ENCODE peak calls at places on chromosomes 7 and 10, in six cellular contexts. Q, M, V, S, A and E are unnamed samples.

GRCh38 chr10:87619705-87620104 is 40.0 kb upstream of the PAPSS2 start:
- DNase-seq in Q (no peak), V (no peak), M (peak; percentile 65), S (no peak), A (no peak), E (peak; percentile 34)

GRCh38 chr10:53548664-53549063 is 776.1 kb upstream of the MBL2 start:
- DNase-seq in S (no peak), A (no peak), Q (no peak), V (no peak), M (no peak), E (no peak)

GRCh38 chr7:84848219-84848973 is 338.5 kb downstream of the SEMA3D start:
- DNase-seq in Q (no peak), S (peak; percentile 4), A (no peak), M (no peak), V (no peak), E (no peak)

GRCh38 chr10:101827919-101828600 is 9.8 kb upstream of the OGA start:
- DNase-seq in M (no peak), S (no peak), Q (no peak), A (no peak), V (no peak), E (no peak)

GRCh38 chr7:107446531-107446930 is 23.3 kb upstream of the GPR22 start:
- DNase-seq in M (peak; percentile 79), A (no peak), Q (no peak), V (no peak), S (peak; percentile 3), E (peak; percentile 47)

GRCh38 chr10:97904026-97904410 is 54.4 kb downstream of the GOLGA7B start:
- DNase-seq in Q (no peak), M (no peak), S (no peak), A (no peak), V (no peak), E (no peak)

GRCh38 chr10:122459586-122460273 is 1.6 kb upstream of the HTRA1 start:
- DNase-seq in M (peak; percentile 58), S (peak; percentile 79), A (no peak), V (no peak), Q (no peak), E (peak; percentile 55)

GRCh38 chr7:28626629-28627262 is 214.4 kb downstream of the CREB5 start:
- DNase-seq in S (peak; percentile 56), A (no peak), V (peak; percentile 48), M (peak; percentile 36), Q (no peak), E (peak; percentile 46)

GRCh38 chr10:79446451-79447020 is 1.1 kb upstream of the ZCCHC24 start:
- DNase-seq in S (peak; percentile 57), M (no peak), V (peak; percentile 94), A (no peak), Q (no peak), E (no peak)

GRCh38 chr7:41007351-41007751 is 695.5 kb downstream of the INHBA start:
- DNase-seq in A (peak; percentile 56), Q (no peak), S (peak; percentile 28), M (no peak), V (no peak), E (peak; percentile 42)

GRCh38 chr7:114663502-114663901 is 248.9 kb downstream of the FOXP2 start:
- DNase-seq in M (peak; percentile 34), S (peak; percentile 57), V (peak; percentile 54), A (no peak), Q (no peak), E (peak; percentile 59)

GRCh38 chr10:76647276-76647675 is 990.3 kb downstream of the KCNMA1 start:
- DNase-seq in A (no peak), S (no peak), Q (no peak), V (no peak), M (no peak), E (no peak)

GRCh38 chr10:74373059-74373458 is 222.0 kb downstream of the ADK start:
- DNase-seq in V (no peak), M (peak; percentile 50), Q (no peak), A (no peak), S (no peak), E (no peak)

GRCh38 chr10:132303361-132304115 is 4.2 kb downstream of the STK32C start:
- DNase-seq in Q (no peak), V (no peak), M (no peak), S (no peak), A (no peak), E (no peak)

GRCh38 chr7:99525713-99526440 is 21.4 kb downstream of the ZKSCAN5 start:
- DNase-seq in Q (no peak), M (no peak), A (no peak), S (peak; percentile 12), V (peak; percentile 28), E (no peak)

GRCh38 chr7:40749877-40750276 is 615.1 kb downstream of the SUGCT start:
- DNase-seq in S (no peak), V (no peak), A (no peak), M (peak; percentile 48), Q (no peak), E (peak; percentile 52)

GRCh38 chr10:120156614-120157274 is 264.2 kb downstream of the SEC23IP start:
- DNase-seq in A (no peak), V (no peak), Q (no peak), S (no peak), M (no peak), E (no peak)

GRCh38 chr10:94174838-94175237 is 181.1 kb downstream of the PLCE1 start:
- DNase-seq in S (no peak), Q (no peak), M (peak; percentile 7), V (no peak), A (no peak), E (no peak)

GRCh38 chr7:157400171-157400860 is 63.5 kb downstream of the DNAJB6 start:
- DNase-seq in V (no peak), Q (no peak), M (no peak), A (no peak), S (no peak), E (no peak)

GRCh38 chr7:8442814-8443304 is 9.4 kb downstream of the NXPH1 start:
- DNase-seq in Q (no peak), M (no peak), S (peak; percentile 28), A (no peak), V (peak; percentile 95), E (peak; percentile 49)

GRCh38 chr7:116169060-116169459 is 41.3 kb upstream of the TES start:
- DNase-seq in V (no peak), M (peak; percentile 76), Q (no peak), A (no peak), S (peak; percentile 38), E (peak; percentile 76)

GRCh38 chr10:122254831-122255230 is 16.3 kb upstream of the BTBD16 start:
- DNase-seq in V (no peak), S (no peak), A (no peak), M (no peak), Q (no peak), E (no peak)

GRCh38 chr10:88152720-88153119 is 289.3 kb downstream of the PTEN start:
- DNase-seq in Q (no peak), A (peak; percentile 83), S (peak; percentile 90), M (peak; percentile 97), V (no peak), E (peak; percentile 86)

GRCh38 chr7:150479023-150479716 is 28.7 kb downstream of the GIMAP8 start:
- DNase-seq in Q (no peak), A (no peak), M (no peak), S (no peak), V (no peak), E (no peak)

GRCh38 chr7:5694221-5694754 is 87.2 kb downstream of the RNF216 start:
- DNase-seq in S (peak; percentile 80), V (no peak), A (no peak), M (peak; percentile 97), Q (no peak), E (peak; percentile 94)

GRCh38 chr7:116354546-116355422 is 144.4 kb downstream of the TES start:
- DNase-seq in S (peak; percentile 100), A (peak; percentile 100), M (peak; percentile 98), Q (peak; percentile 38), V (peak; percentile 62), E (peak; percentile 98)

GRCh38 chr7:95715274-95715673 is 57.1 kb upstream of the DYNC1I1 start:
- DNase-seq in V (no peak), S (no peak), Q (no peak), M (no peak), A (no peak), E (no peak)

GRCh38 chr7:50418086-50418515 is 32.0 kb downstream of the FIGNL1 start:
- DNase-seq in S (peak; percentile 84), Q (peak; percentile 69), V (peak; percentile 85), A (peak; percentile 63), M (peak; percentile 75), E (peak; percentile 79)

GRCh38 chr10:93072225-93072712 is 1.4 kb upstream of the CYP26A1 start:
- DNase-seq in M (no peak), S (no peak), V (no peak), Q (no peak), A (no peak), E (no peak)
- H3K4me3 ChIP-seq in M (no peak overlapping the region), S (no peak overlapping the region), V (peak overlapping the region; percentile 54), Q (no peak overlapping the region), A (peak overlapping the region; percentile 73), E (peak overlapping the region; percentile 7)

GRCh38 chr10:128295003-128295402 is 168.8 kb upstream of the MKI67 start:
- DNase-seq in A (no peak), V (no peak), Q (no peak), S (no peak), M (no peak), E (no peak)
- TF ChIP-seq CTCF in A (no peak), V (no peak), Q (no peak), S (no peak), M (no peak), E (no peak)

GRCh38 chr7:134546903-134547737 is 1.8 kb upstream of the AKR1B15 start:
- DNase-seq in A (no peak), Q (peak; percentile 80), S (peak; percentile 66), V (peak; percentile 18), M (peak; percentile 62), E (no peak)
- H3K4me3 ChIP-seq in A (peak overlapping the region; percentile 20), Q (peak overlapping the region; percentile 28), S (peak overlapping the region; percentile 45), V (peak overlapping the region; percentile 34), M (peak overlapping the region; percentile 55), E (peak overlapping the region; percentile 48)

DNA sequence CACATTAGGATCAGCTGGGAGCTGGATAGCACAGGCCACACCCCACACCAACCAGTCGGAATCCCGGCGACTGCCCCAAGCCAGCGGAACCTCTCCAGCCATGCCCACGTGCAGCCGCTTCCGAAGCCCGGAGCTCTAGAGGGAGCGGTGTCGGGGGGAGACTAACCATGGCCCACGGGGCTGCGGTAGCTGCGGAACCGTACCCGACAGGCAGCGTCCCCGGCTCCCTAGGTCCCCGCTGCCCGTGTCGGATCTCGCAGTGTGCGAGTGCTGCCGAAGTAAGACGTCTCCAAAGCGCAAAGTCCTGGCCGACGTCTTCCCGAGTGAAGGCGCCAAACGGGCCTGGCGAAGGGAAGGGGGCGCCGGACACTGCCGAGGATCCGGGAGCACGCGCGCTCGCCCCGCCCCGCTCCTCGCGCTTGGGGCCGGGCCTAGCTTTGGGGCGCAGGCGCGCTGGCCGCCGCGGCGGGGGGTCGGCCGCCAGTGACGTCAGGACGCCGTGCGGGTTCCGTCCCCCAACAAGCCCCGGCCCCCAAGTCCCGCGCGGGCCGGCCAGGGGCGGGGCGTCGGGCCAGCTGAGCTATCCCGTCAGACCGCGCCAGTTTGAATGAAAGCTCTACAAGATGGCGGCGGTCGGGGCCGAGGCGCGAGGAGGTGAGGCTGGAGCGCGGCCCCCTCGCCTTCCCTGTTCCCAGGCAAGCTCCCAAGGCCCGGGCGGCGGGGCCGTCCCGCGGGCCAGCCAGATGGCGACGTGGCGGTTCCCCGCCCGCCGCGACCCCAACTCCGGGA is at the start of gene SUV39H2:
- DNase-seq in M (peak; percentile 91), A (peak; percentile 76), S (peak; percentile 97), V (peak; percentile 97), Q (peak; percentile 89), E (peak; percentile 97)
- TF ChIP-seq CTCF in M (peak; percentile 1), A (no peak), S (no peak), V (no peak), Q (peak; percentile 53), E (no peak)